ENCODE peak calls at places on chromosomes 16 and 17, in nine cellular contexts. P is HFFc6; G is fibroblast of lung; K is cardiac fibroblast; J is activated CD8-positive, alpha-beta T cell treated with anti-CD3 and anti-CD28 coated beads for 36 hours; I is GM06990; Q is gastrocnemius medialis; T is neural crest cell; O is dorsolateral prefrontal cortex. X is an unnamed sample.

GRCh38 chr17:10646393-10646990 is 10.6 kb downstream of the MYH3 start:
- DNase-seq in P (peak), G (peak), K (peak), J (peak), I (no peak), Q (peak), T (peak), O (peak), X (peak)

GRCh38 chr17:69084911-69085310 is 24.2 kb upstream of the ABCA9 start:
- DNase-seq in P (no peak), G (no peak), K (no peak), J (peak), I (peak), Q (no peak), T (no peak), O (no peak), X (peak)

GRCh38 chr17:35749560-35750412 is 3.3 kb downstream of the GAS2L2 start:
- DNase-seq in P (no peak), G (no peak), K (peak), J (peak), I (no peak), Q (no peak), T (no peak), O (no peak), X (peak)

GRCh38 chr17:41334385-41334784 is 16.2 kb downstream of the KRT33A start:
- DNase-seq in P (no peak), G (no peak), K (no peak), J (no peak), I (no peak), Q (no peak), T (no peak), O (no peak), X (no peak)

GRCh38 chr17:82419471-82419995 is 1.1 kb upstream of the OGFOD3 start:
- DNase-seq in P (no peak), G (no peak), K (peak), J (no peak), I (no peak), Q (no peak), T (no peak), O (no peak), X (no peak)

GRCh38 chr17:40320771-40321501 is 12.0 kb downstream of the RARA start:
- DNase-seq in P (no peak), G (no peak), K (peak), J (peak), I (no peak), Q (peak), T (no peak), O (no peak), X (no peak)

GRCh38 chr17:32847977-32848376 is 28.9 kb downstream of the MYO1D start:
- DNase-seq in P (no peak), G (no peak), K (no peak), J (no peak), I (no peak), Q (no peak), T (no peak), O (no peak), X (no peak)

GRCh38 chr17:42659079-42659931 is at the start of gene TUBG2:
- DNase-seq in P (peak), G (peak), K (peak), J (peak), I (peak), Q (peak), T (peak), O (peak), X (peak)

GRCh38 chr16:83205896-83206295 is 579.1 kb downstream of the CDH13 start:
- DNase-seq in P (no peak), G (peak), K (no peak), J (no peak), I (no peak), Q (no peak), T (no peak), O (no peak), X (no peak)

GRCh38 chr16:4511441-4512082 is 27.0 kb downstream of the CDIP1 start:
- DNase-seq in P (peak), G (peak), K (peak), J (peak), I (no peak), Q (no peak), T (peak), O (peak), X (peak)

GRCh38 chr17:5513610-5514009 is 27.2 kb downstream of the MIS12 start:
- DNase-seq in P (no peak), G (no peak), K (no peak), J (peak), I (no peak), Q (no peak), T (no peak), O (no peak), X (no peak)

GRCh38 chr16:88541109-88541508 is 29.1 kb upstream of the ZC3H18 start:
- DNase-seq in P (no peak), G (no peak), K (no peak), J (no peak), I (no peak), Q (no peak), T (no peak), O (no peak), X (no peak)

GRCh38 chr17:60161598-60162330 is 12.0 kb downstream of the CA4 start:
- DNase-seq in P (no peak), G (no peak), K (no peak), J (no peak), I (no peak), Q (no peak), T (no peak), O (peak), X (peak)

GRCh38 chr16:3112058-3112880 is at the start of gene ZNF205:
- DNase-seq in P (peak), G (peak), K (peak), J (no peak), I (no peak), Q (peak), T (peak), O (peak), X (peak)

GRCh38 chr17:65283704-65284103 is 146.5 kb downstream of the RGS9 start:
- DNase-seq in P (no peak), G (peak), K (peak), J (no peak), I (no peak), Q (no peak), T (no peak), O (no peak), X (no peak)

GRCh38 chr17:50364715-50365114 is 8.3 kb downstream of the MRPL27 start:
- DNase-seq in P (peak), G (peak), K (peak), J (no peak), I (no peak), Q (no peak), T (no peak), O (no peak), X (peak)
- TF ChIP-seq CTCF in P (peak), G (no peak), K (peak), J (no peak), I (no peak), Q (no peak), T (no peak), O (no peak), X (no peak)

GRCh38 chr16:20806168-20807050 is at the start of the genes ERI2 and REXO5:
- DNase-seq in P (peak), G (peak), K (peak), J (peak), I (peak), Q (peak), T (peak), O (peak), X (peak)
- TF ChIP-seq CTCF in P (peak), G (peak), K (peak), J (no peak), I (peak), Q (peak), T (peak), O (peak), X (peak)

DNA sequence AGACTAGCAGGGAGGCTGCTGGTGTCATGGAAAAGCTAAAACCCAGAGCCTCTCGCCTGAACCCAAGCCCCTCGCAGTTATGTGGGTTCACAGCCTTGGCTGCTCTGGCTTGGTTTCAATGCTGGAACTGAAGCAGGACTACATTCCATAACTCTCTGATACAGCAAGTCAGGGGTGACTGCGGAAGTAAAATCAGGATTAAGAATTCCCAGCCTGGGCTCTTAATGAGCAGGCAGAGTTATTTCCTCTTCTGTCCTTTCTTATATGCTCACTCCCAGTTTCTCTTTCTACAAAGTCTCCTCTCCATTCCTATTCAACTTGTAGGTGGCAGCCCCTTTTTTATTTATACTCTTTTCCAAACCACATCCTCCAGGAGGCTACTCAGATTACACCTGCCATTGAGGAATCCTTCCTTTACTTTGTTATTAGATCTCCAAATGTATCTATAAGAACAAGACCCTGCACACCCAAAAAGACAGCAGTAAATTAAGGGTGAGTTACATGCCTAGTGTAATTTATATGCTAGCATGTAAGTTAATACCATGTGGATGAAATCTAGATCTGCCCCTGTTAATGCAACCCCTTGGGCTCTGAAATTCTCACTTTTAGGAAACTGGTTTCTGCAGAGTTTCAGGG is 40.3 kb downstream of the HOXB1 start:
- DNase-seq in P (no peak), G (peak), K (no peak), J (no peak), I (no peak), Q (no peak), T (no peak), O (no peak), X (no peak)
- TF ChIP-seq CTCF in P (no peak), G (no peak), K (no peak), J (no peak), I (no peak), Q (no peak), T (no peak), O (no peak), X (no peak)

GRCh38 chr17:57948555-57949420 is 6.4 kb downstream of the CUEDC1 start:
- DNase-seq in P (peak), G (peak), K (peak), J (peak), I (no peak), Q (peak), T (no peak), O (no peak), X (no peak)
- TF ChIP-seq CTCF in P (peak), G (no peak), K (no peak), J (no peak), I (no peak), Q (no peak), T (no peak), O (no peak), X (no peak)

GRCh38 chr16:1030381-1030901 is 42.1 kb upstream of the SSTR5 start:
- DNase-seq in P (no peak), G (no peak), K (no peak), J (no peak), I (no peak), Q (no peak), T (no peak), O (no peak), X (peak)
- TF ChIP-seq CTCF in P (peak), G (no peak), K (no peak), J (no peak), I (no peak), Q (no peak), T (no peak), O (no peak), X (no peak)

GRCh38 chr17:2042355-2042929 is 620 bp downstream of the OVCA2 start:
- DNase-seq in P (no peak), G (no peak), K (peak), J (no peak), I (no peak), Q (no peak), T (no peak), O (no peak), X (peak)
- TF ChIP-seq CTCF in P (no peak), G (no peak), K (peak), J (no peak), I (no peak), Q (no peak), T (no peak), O (no peak), X (peak)

GRCh38 chr17:61757168-61757567 is 106.2 kb downstream of the BRIP1 start:
- DNase-seq in P (no peak), G (no peak), K (no peak), J (no peak), I (peak), Q (no peak), T (no peak), O (no peak), X (no peak)
- TF ChIP-seq CTCF in P (no peak), G (no peak), K (no peak), J (no peak), I (no peak), Q (no peak), T (no peak), O (no peak), X (no peak)

GRCh38 chr16:19521471-19522368 is at the start of gene GDE1:
- DNase-seq in P (peak), G (peak), K (peak), J (peak), I (peak), Q (peak), T (peak), O (peak), X (peak)
- TF ChIP-seq CTCF in P (peak), G (peak), K (peak), J (peak), I (peak), Q (peak), T (peak), O (peak), X (no peak)

DNA sequence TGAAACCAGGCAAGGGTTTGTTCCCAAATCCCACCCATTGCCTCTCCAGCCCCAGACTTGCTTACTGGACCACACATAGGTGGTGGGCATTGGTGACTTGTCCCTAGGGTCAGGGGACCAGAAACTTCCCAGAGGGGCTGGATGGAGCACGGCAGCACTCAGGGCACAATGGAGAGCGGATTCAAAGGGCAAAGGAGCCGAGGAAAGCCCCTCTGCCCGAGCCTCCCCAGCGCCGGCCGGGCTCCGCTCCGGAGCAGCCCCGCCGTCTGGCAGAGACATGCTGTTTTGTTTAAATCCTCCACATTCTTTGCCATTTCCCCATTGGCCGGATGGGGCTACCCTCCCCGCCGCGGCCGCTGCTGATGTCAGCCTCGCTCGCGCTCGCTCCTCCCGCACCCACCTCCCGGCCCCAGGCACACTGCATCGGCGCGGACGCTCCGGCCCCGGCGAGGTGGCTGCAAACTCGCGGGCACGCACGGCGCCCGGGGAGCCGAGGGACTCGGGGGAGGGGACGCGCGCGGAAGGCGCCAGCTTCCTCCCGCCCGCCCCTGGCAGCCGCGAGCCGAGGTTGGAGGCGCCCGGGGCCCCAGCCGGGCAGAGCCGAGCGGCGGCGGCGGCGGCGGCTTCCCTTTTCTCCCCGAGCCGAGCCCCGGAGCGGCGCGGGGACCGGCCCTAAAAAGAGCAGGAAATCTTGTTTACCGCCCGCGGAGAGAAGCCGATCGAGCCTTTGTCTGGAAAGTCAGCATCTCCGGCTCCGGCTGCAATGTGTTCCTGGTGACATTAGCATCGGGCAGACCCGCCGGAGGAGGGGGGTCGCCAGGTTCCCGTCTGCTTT is at the start of gene PITPNC1:
- DNase-seq in P (peak), G (peak), K (peak), J (peak), I (peak), Q (peak), T (peak), O (peak), X (peak)
- TF ChIP-seq CTCF in P (no peak), G (no peak), K (no peak), J (no peak), I (peak), Q (no peak), T (no peak), O (no peak), X (no peak)

GRCh38 chr17:28720247-28720996 is 637 bp downstream of the RPL23A start:
- DNase-seq in P (no peak), G (no peak), K (no peak), J (peak), I (no peak), Q (no peak), T (no peak), O (no peak), X (no peak)
- TF ChIP-seq CTCF in P (peak), G (no peak), K (peak), J (peak), I (no peak), Q (no peak), T (peak), O (no peak), X (no peak)